ENCODE peak calls at places on chromosomes 16 and 17, in ten cellular contexts. J, V, K, Y, T, X, I, W, S and E are unnamed samples.

GRCh38 chr17:44314869-44315661 is 6.7 kb downstream of the RUNDC3A start:
- DNase-seq in J (peak; percentile 35), V (peak; percentile 25), I (no peak), T (no peak), Y (no peak), W (peak; percentile 34), K (peak; percentile 63), S (no peak), X (peak; percentile 27), E (no peak)

GRCh38 chr17:31967643-31968042 is 30.8 kb downstream of the SUZ12 start:
- DNase-seq in S (no peak), T (no peak), Y (no peak), X (no peak), K (no peak), V (no peak), J (no peak), W (no peak), I (no peak), E (no peak)

GRCh38 chr16:85444879-85445778 is 168.0 kb upstream of the GSE1 start:
- DNase-seq in T (no peak), J (no peak), S (no peak), I (no peak), K (no peak), W (no peak), Y (no peak), V (peak; percentile 61), X (no peak), E (no peak)

GRCh38 chr17:17952691-17953090 is 19.5 kb downstream of the TOM1L2 start:
- DNase-seq in K (no peak), W (no peak), V (no peak), Y (no peak), T (no peak), S (no peak), I (no peak), X (no peak), J (no peak), E (no peak)

GRCh38 chr17:60139438-60140285 is 10.1 kb upstream of the CA4 start:
- DNase-seq in S (no peak), W (peak; percentile 61), X (peak; percentile 68), T (peak; percentile 35), Y (no peak), I (peak; percentile 55), J (peak; percentile 49), K (peak; percentile 69), V (peak; percentile 75), E (peak; percentile 54)

GRCh38 chr16:70453891-70454220 is 539 bp upstream of the FCSK start:
- DNase-seq in X (no peak), W (no peak), Y (no peak), S (no peak), J (no peak), K (no peak), T (no peak), I (no peak), V (no peak), E (no peak)

GRCh38 chr16:31699601-31700000 is 171.9 kb downstream of the AHSP start:
- DNase-seq in X (no peak), T (no peak), Y (no peak), V (no peak), I (no peak), S (no peak), J (no peak), W (no peak), K (no peak), E (no peak)

GRCh38 chr17:40564195-40564882 is 933 bp downstream of the CCR7 start:
- DNase-seq in K (no peak), V (no peak), I (no peak), Y (no peak), T (no peak), S (no peak), X (peak; percentile 52), W (no peak), J (no peak), E (no peak)

GRCh38 chr16:58797137-58797801 is 63.2 kb upstream of the GOT2 start:
- DNase-seq in J (no peak), X (no peak), W (no peak), T (no peak), K (no peak), Y (no peak), I (no peak), S (no peak), V (no peak), E (no peak)

GRCh38 chr17:50545306-50545705 is 1.7 kb upstream of the SPATA20 start:
- DNase-seq in Y (no peak), X (no peak), K (no peak), W (no peak), J (no peak), T (no peak), S (no peak), I (no peak), V (peak; percentile 71), E (no peak)

GRCh38 chr17:10394201-10394887 is 21.5 kb upstream of the MYH13 start:
- DNase-seq in T (no peak), V (no peak), W (no peak), K (no peak), Y (no peak), X (no peak), I (no peak), S (no peak), J (no peak), E (no peak)

GRCh38 chr17:38750044-38750311 is 1.8 kb upstream of the PCGF2 start:
- DNase-seq in V (no peak), S (no peak), I (no peak), X (no peak), T (no peak), W (no peak), Y (no peak), J (no peak), K (no peak), E (no peak)

GRCh38 chr17:36854982-36855381 is 82.3 kb upstream of the LHX1 start:
- DNase-seq in K (no peak), I (no peak), X (no peak), J (no peak), S (no peak), T (no peak), W (no peak), V (no peak), Y (no peak), E (no peak)